ENCODE peak calls at places on chromosomes 13 and 19, in eight cellular contexts. P, D, B, F, L, K, S and O are unnamed samples.

GRCh38 chr13:110137677-110138008 is 169.3 kb downstream of the COL4A1 start:
- DNase-seq in B (no peak), K (no peak), F (no peak), L (no peak), D (peak), S (no peak), P (peak), O (no peak)

GRCh38 chr19:16778796-16779411 is 50.3 kb upstream of the SIN3B start:
- DNase-seq in L (peak), P (no peak), S (no peak), B (peak), K (peak), F (no peak), D (peak), O (peak)

GRCh38 chr19:52336117-52336811 is at the start of gene ZNF610:
- DNase-seq in D (peak), P (peak), F (peak), S (peak), L (no peak), K (peak), B (peak), O (peak)

GRCh38 chr19:18021121-18021755 is 13.3 kb downstream of the ARRDC2 start:
- DNase-seq in F (peak), K (peak), B (peak), S (peak), L (no peak), D (peak), P (no peak), O (peak)

GRCh38 chr13:20151016-20151415 is 9.8 kb downstream of the GJA3 start:
- DNase-seq in S (no peak), P (no peak), D (no peak), L (no peak), F (no peak), K (no peak), B (no peak), O (no peak)

GRCh38 chr19:55683449-55684261 is 8.6 kb downstream of the EPN1 start:
- DNase-seq in L (no peak), D (peak), B (no peak), P (no peak), F (no peak), S (no peak), K (no peak), O (no peak)

GRCh38 chr19:7729831-7730285 is 2.1 kb downstream of the CLEC4G start:
- DNase-seq in P (no peak), K (no peak), B (no peak), S (no peak), D (no peak), L (no peak), F (no peak), O (no peak)

GRCh38 chr19:43997631-43998290 is 5.0 kb upstream of the ZNF230 start:
- DNase-seq in S (no peak), B (no peak), L (no peak), F (no peak), P (no peak), K (no peak), D (no peak), O (no peak)

GRCh38 chr13:46647514-46648065 is 94.6 kb downstream of the LRCH1 start:
- DNase-seq in P (no peak), B (no peak), L (no peak), F (no peak), K (no peak), S (no peak), D (no peak), O (no peak)

GRCh38 chr13:77409412-77409811 is 82.5 kb upstream of the MYCBP2 start:
- DNase-seq in D (no peak), B (no peak), S (no peak), K (no peak), F (no peak), L (no peak), P (no peak), O (no peak)

GRCh38 chr13:74056829-74057564 is 77.2 kb downstream of the KLF12 start:
- DNase-seq in K (no peak), D (peak), F (peak), B (no peak), L (no peak), S (no peak), P (no peak), O (no peak)

GRCh38 chr19:1172353-1173159 is 1.5 kb downstream of the SBNO2 start:
- DNase-seq in P (no peak), D (peak), L (peak), B (no peak), S (no peak), K (no peak), F (peak), O (no peak)

GRCh38 chr19:54136086-54136863 is 1.3 kb upstream of the CNOT3 start:
- DNase-seq in S (no peak), B (no peak), P (no peak), F (no peak), K (no peak), D (no peak), L (peak), O (no peak)

GRCh38 chr19:4139614-4140236 is 13.7 kb upstream of the CREB3L3 start:
- DNase-seq in P (peak), L (peak), D (peak), K (peak), S (peak), B (peak), F (peak), O (peak)

GRCh38 chr13:113629814-113630213 is 28.2 kb downstream of the ATP4B start:
- DNase-seq in K (no peak), S (no peak), P (peak), F (no peak), D (no peak), B (no peak), L (no peak), O (no peak)

GRCh38 chr13:99384468-99384867 is 77.3 kb upstream of the GPR183 start:
- DNase-seq in P (no peak), D (no peak), B (peak), F (no peak), L (no peak), K (no peak), S (no peak), O (no peak)

GRCh38 chr19:1394252-1395193 is 6.8 kb downstream of the GAMT start:
- DNase-seq in P (no peak), F (no peak), L (no peak), S (no peak), B (no peak), D (peak), K (no peak), O (no peak)

GRCh38 chr13:52949744-52950143 is 78.9 kb upstream of the OLFM4 start:
- DNase-seq in L (no peak), B (no peak), F (no peak), P (no peak), S (no peak), D (no peak), K (no peak), O (no peak)

GRCh38 chr13:91346062-91346461 is 1.4 kb upstream of the MIR17HG start:
- DNase-seq in L (no peak), P (no peak), B (no peak), S (no peak), F (no peak), K (no peak), D (no peak), O (no peak)

GRCh38 chr19:17755977-17756670 is 4.8 kb downstream of the FCHO1 start:
- DNase-seq in L (peak), K (peak), S (peak), P (no peak), B (no peak), F (no peak), D (peak), O (no peak)

GRCh38 chr13:78586706-78587105 is 16.6 kb downstream of the POU4F1 start:
- DNase-seq in F (no peak), K (no peak), P (no peak), D (no peak), B (no peak), L (no peak), S (no peak), O (no peak)

GRCh38 chr13:42553098-42554046 is 20.6 kb upstream of the TNFSF11 start:
- DNase-seq in D (peak), F (no peak), S (no peak), K (no peak), P (no peak), L (no peak), B (no peak), O (no peak)

GRCh38 chr19:14476307-14476662 is 1.1 kb upstream of the PTGER1 start:
- DNase-seq in P (no peak), D (no peak), F (no peak), L (no peak), K (no peak), B (no peak), S (no peak), O (no peak)

GRCh38 chr13:85236431-85236830 is 562.8 kb downstream of the SLITRK6 start:
- DNase-seq in B (no peak), S (no peak), D (no peak), K (no peak), F (no peak), L (peak), P (no peak), O (no peak)

GRCh38 chr19:18644144-18645034 is 7.6 kb downstream of the KLHL26 start:
- DNase-seq in B (no peak), F (no peak), D (peak), K (no peak), S (no peak), P (no peak), L (no peak), O (no peak)

GRCh38 chr13:46721054-46721453 is 75.9 kb downstream of the ESD start:
- DNase-seq in P (no peak), L (peak), B (peak), S (no peak), F (no peak), D (peak), K (peak), O (peak)

GRCh38 chr19:39232708-39233107 is 12.1 kb downstream of the IFNL3 start:
- DNase-seq in F (no peak), L (no peak), K (no peak), S (no peak), D (no peak), P (no peak), B (no peak), O (no peak)

GRCh38 chr19:10290876-10291553 is 1.3 kb downstream of the ICAM5 start:
- DNase-seq in D (peak), B (peak), K (peak), L (peak), P (no peak), S (peak), F (peak), O (no peak)

GRCh38 chr13:114038211-114038613 is 64.3 kb upstream of the C13orf46 start:
- DNase-seq in D (no peak), F (no peak), L (no peak), S (no peak), B (no peak), P (no peak), K (no peak), O (no peak)

GRCh38 chr19:29211562-29212416 is 1.2 kb downstream of the UQCRFS1 start:
- DNase-seq in L (no peak), F (no peak), D (no peak), B (no peak), K (no peak), P (no peak), S (no peak), O (no peak)

GRCh38 chr19:20662421-20663105 is 1.2 kb upstream of the ZNF626 start:
- DNase-seq in S (no peak), L (no peak), P (peak), B (no peak), K (no peak), D (no peak), F (peak), O (no peak)

GRCh38 chr13:49436890-49437289 is 7.0 kb downstream of the CAB39L start:
- DNase-seq in L (no peak), B (no peak), F (no peak), K (no peak), D (peak), S (no peak), P (no peak), O (no peak)

GRCh38 chr13:29255567-29255966 is 339.9 kb downstream of the SLC7A1 start:
- DNase-seq in S (no peak), D (no peak), K (no peak), L (no peak), F (no peak), P (no peak), B (no peak), O (no peak)

GRCh38 chr13:48859168-48860105 is 116.3 kb upstream of the FNDC3A start:
- DNase-seq in B (no peak), P (no peak), S (no peak), K (no peak), L (no peak), D (no peak), F (no peak), O (no peak)